ENCODE peak calls at places on chromosome 18, in nine cellular contexts. One of them, this sample, is unnamed.
A peak's percentile ranks its signal among the peaks of the same experiment; 100 is the strongest.

GRCh38 chr18:31105733-31106132 is 3.5 kb upstream of the DSC2 start:
- DNase-seq in IMR-90: no peak
- DNase-seq in Calu3: no peak
- DNase-seq in AG09309: no peak
- DNase-seq in chondrocyte: no peak
- DNase-seq in AG09319: no peak
- DNase-seq in epithelial cell of esophagus: no peak
- DNase-seq in GM06990: no peak
- DNase-seq in foreskin fibroblast: no peak
- DNase-seq in this sample: no peak

GRCh38 chr18:55360061-55360460 is 227.9 kb downstream of the TCF4 start:
- DNase-seq in IMR-90: no peak
- DNase-seq in Calu3: no peak
- DNase-seq in AG09309: no peak
- DNase-seq in chondrocyte: no peak
- DNase-seq in AG09319: no peak
- DNase-seq in epithelial cell of esophagus: no peak
- DNase-seq in GM06990: no peak
- DNase-seq in foreskin fibroblast: no peak
- DNase-seq in this sample: no peak

GRCh38 chr18:23487738-23488625 is 15.3 kb upstream of the RMC1 start:
- DNase-seq in IMR-90: peak; percentile 33
- DNase-seq in Calu3: peak; percentile 15
- DNase-seq in AG09309: no peak
- DNase-seq in chondrocyte: no peak
- DNase-seq in AG09319: no peak
- DNase-seq in epithelial cell of esophagus: peak; percentile 52
- DNase-seq in GM06990: peak; percentile 55
- DNase-seq in foreskin fibroblast: no peak
- DNase-seq in this sample: no peak

GRCh38 chr18:73407506-73407905 is 539.7 kb upstream of the NETO1 start:
- DNase-seq in IMR-90: peak; percentile 45
- DNase-seq in Calu3: no peak
- DNase-seq in AG09309: no peak
- DNase-seq in chondrocyte: no peak
- DNase-seq in AG09319: no peak
- DNase-seq in epithelial cell of esophagus: peak; percentile 24
- DNase-seq in GM06990: no peak
- DNase-seq in foreskin fibroblast: peak; percentile 30
- DNase-seq in this sample: no peak

GRCh38 chr18:45962866-45963265 is 4.3 kb downstream of the EPG5 start:
- DNase-seq in IMR-90: peak; percentile 81
- DNase-seq in Calu3: no peak
- DNase-seq in AG09309: no peak
- DNase-seq in chondrocyte: no peak
- DNase-seq in AG09319: no peak
- DNase-seq in epithelial cell of esophagus: no peak
- DNase-seq in GM06990: no peak
- DNase-seq in foreskin fibroblast: peak; percentile 61
- DNase-seq in this sample: no peak

GRCh38 chr18:48983793-48984437 is 33.1 kb upstream of the SMAD7 start:
- DNase-seq in IMR-90: peak; percentile 18
- DNase-seq in Calu3: peak; percentile 32
- DNase-seq in AG09309: no peak
- DNase-seq in chondrocyte: no peak
- DNase-seq in AG09319: no peak
- DNase-seq in epithelial cell of esophagus: peak; percentile 49
- DNase-seq in GM06990: no peak
- DNase-seq in foreskin fibroblast: no peak
- DNase-seq in this sample: no peak

GRCh38 chr18:45109271-45109670 is 428.6 kb downstream of the SETBP1 start:
- DNase-seq in IMR-90: no peak
- DNase-seq in Calu3: no peak
- DNase-seq in AG09309: no peak
- DNase-seq in chondrocyte: no peak
- DNase-seq in AG09319: no peak
- DNase-seq in epithelial cell of esophagus: no peak
- DNase-seq in GM06990: no peak
- DNase-seq in foreskin fibroblast: no peak
- DNase-seq in this sample: no peak

GRCh38 chr18:62987035-62987830 is 271.9 kb downstream of the PHLPP1 start:
- DNase-seq in IMR-90: no peak
- DNase-seq in Calu3: no peak
- DNase-seq in AG09309: no peak
- DNase-seq in chondrocyte: no peak
- DNase-seq in AG09319: no peak
- DNase-seq in epithelial cell of esophagus: no peak
- DNase-seq in GM06990: no peak
- DNase-seq in foreskin fibroblast: no peak
- DNase-seq in this sample: no peak

GRCh38 chr18:48614005-48614404 is 75.2 kb downstream of the CTIF start:
- DNase-seq in IMR-90: no peak
- DNase-seq in Calu3: no peak
- DNase-seq in AG09309: no peak
- DNase-seq in chondrocyte: no peak
- DNase-seq in AG09319: no peak
- DNase-seq in epithelial cell of esophagus: no peak
- DNase-seq in GM06990: no peak
- DNase-seq in foreskin fibroblast: no peak
- DNase-seq in this sample: no peak

GRCh38 chr18:75314606-75315005 is 104.0 kb downstream of the TSHZ1 start:
- DNase-seq in IMR-90: no peak
- DNase-seq in Calu3: no peak
- DNase-seq in AG09309: no peak
- DNase-seq in chondrocyte: no peak
- DNase-seq in AG09319: no peak
- DNase-seq in epithelial cell of esophagus: no peak
- DNase-seq in GM06990: no peak
- DNase-seq in foreskin fibroblast: no peak
- DNase-seq in this sample: no peak

GRCh38 chr18:68456985-68457384 is 257.9 kb downstream of the TMX3 start:
- DNase-seq in IMR-90: peak; percentile 50
- DNase-seq in Calu3: no peak
- DNase-seq in AG09309: no peak
- DNase-seq in chondrocyte: no peak
- DNase-seq in AG09319: no peak
- DNase-seq in epithelial cell of esophagus: peak; percentile 65
- DNase-seq in GM06990: no peak
- DNase-seq in foreskin fibroblast: no peak
- DNase-seq in this sample: no peak

GRCh38 chr18:60018801-60019462 is 119.1 kb downstream of the PMAIP1 start:
- DNase-seq in IMR-90: peak; percentile 45
- DNase-seq in Calu3: no peak
- DNase-seq in AG09309: no peak
- DNase-seq in chondrocyte: no peak
- DNase-seq in AG09319: no peak
- DNase-seq in epithelial cell of esophagus: peak; percentile 67
- DNase-seq in GM06990: no peak
- DNase-seq in foreskin fibroblast: peak; percentile 30
- DNase-seq in this sample: no peak

GRCh38 chr18:50632895-50633515 is 73.1 kb downstream of the MAPK4 start:
- DNase-seq in IMR-90: no peak
- DNase-seq in Calu3: no peak
- DNase-seq in AG09309: no peak
- DNase-seq in chondrocyte: no peak
- DNase-seq in AG09319: no peak
- DNase-seq in epithelial cell of esophagus: no peak
- DNase-seq in GM06990: no peak
- DNase-seq in foreskin fibroblast: no peak
- DNase-seq in this sample: no peak

GRCh38 chr18:22143347-22144340 is 25.7 kb upstream of the GATA6 start:
- DNase-seq in IMR-90: no peak
- DNase-seq in Calu3: no peak
- DNase-seq in AG09309: no peak
- DNase-seq in chondrocyte: no peak
- DNase-seq in AG09319: no peak
- DNase-seq in epithelial cell of esophagus: no peak
- DNase-seq in GM06990: no peak
- DNase-seq in foreskin fibroblast: no peak
- DNase-seq in this sample: no peak

DNA sequence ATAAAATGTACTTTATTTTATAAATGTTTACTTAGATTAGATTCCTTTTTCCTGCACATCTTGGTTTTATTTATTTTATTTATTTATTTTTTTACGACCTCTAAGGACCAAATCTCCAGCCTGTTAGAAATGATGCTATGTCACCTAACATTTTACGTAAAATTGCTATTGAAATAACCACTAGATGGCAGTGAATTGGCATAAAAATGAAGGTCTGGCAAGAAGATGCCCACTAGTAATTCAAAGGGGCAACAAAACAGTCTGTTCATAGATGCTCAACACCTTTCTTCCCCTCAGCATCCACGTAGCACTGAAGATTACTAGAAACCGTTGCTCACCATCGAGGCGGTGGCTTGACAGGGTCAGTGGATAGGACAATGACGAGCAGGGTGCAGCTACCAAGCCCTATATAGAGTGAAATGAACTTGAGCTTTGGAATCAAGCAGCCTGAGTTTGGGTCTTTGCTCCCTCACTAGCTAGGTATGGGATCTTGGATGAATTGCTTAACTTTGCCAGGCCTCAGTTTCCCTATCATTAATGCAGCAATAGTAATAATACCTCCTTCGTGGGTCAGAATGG is 128.7 kb upstream of the L3MBTL4 start:
- DNase-seq in IMR-90: peak; percentile 55
- DNase-seq in Calu3: no peak
- DNase-seq in AG09309: no peak
- DNase-seq in chondrocyte: no peak
- DNase-seq in AG09319: no peak
- DNase-seq in epithelial cell of esophagus: peak; percentile 21
- DNase-seq in GM06990: no peak
- DNase-seq in foreskin fibroblast: peak; percentile 10
- DNase-seq in this sample: peak; percentile 17
- TF ChIP-seq CTCF in IMR-90: peak; percentile 59
- TF ChIP-seq CTCF in Calu3: peak; percentile 64
- TF ChIP-seq CTCF in AG09309: peak; percentile 30
- TF ChIP-seq CTCF in chondrocyte: peak; percentile 93
- TF ChIP-seq CTCF in AG09319: peak; percentile 45
- TF ChIP-seq CTCF in epithelial cell of esophagus: peak; percentile 46
- TF ChIP-seq CTCF in GM06990: peak; percentile 40
- TF ChIP-seq CTCF in foreskin fibroblast: peak; percentile 44
- TF ChIP-seq CTCF in this sample: peak; percentile 51

GRCh38 chr18:12564378-12564777 is 93.5 kb downstream of the SPIRE1 start:
- DNase-seq in IMR-90: no peak
- DNase-seq in Calu3: no peak
- DNase-seq in AG09309: no peak
- DNase-seq in chondrocyte: no peak
- DNase-seq in AG09319: no peak
- DNase-seq in epithelial cell of esophagus: no peak
- DNase-seq in GM06990: no peak
- DNase-seq in foreskin fibroblast: no peak
- DNase-seq in this sample: no peak

GRCh38 chr18:12569791-12570190 is 88.1 kb downstream of the SPIRE1 start:
- DNase-seq in IMR-90: no peak
- DNase-seq in Calu3: no peak
- DNase-seq in AG09309: no peak
- DNase-seq in chondrocyte: no peak
- DNase-seq in AG09319: no peak
- DNase-seq in epithelial cell of esophagus: no peak
- DNase-seq in GM06990: no peak
- DNase-seq in foreskin fibroblast: no peak
- DNase-seq in this sample: no peak

GRCh38 chr18:12567849-12568248 is 90.1 kb downstream of the SPIRE1 start:
- DNase-seq in IMR-90: no peak
- DNase-seq in Calu3: no peak
- DNase-seq in AG09309: no peak
- DNase-seq in chondrocyte: no peak
- DNase-seq in AG09319: no peak
- DNase-seq in epithelial cell of esophagus: no peak
- DNase-seq in GM06990: no peak
- DNase-seq in foreskin fibroblast: no peak
- DNase-seq in this sample: no peak

GRCh38 chr18:12559319-12559718 is 98.6 kb downstream of the SPIRE1 start:
- DNase-seq in IMR-90: no peak
- DNase-seq in Calu3: no peak
- DNase-seq in AG09309: no peak
- DNase-seq in chondrocyte: no peak
- DNase-seq in AG09319: no peak
- DNase-seq in epithelial cell of esophagus: no peak
- DNase-seq in GM06990: no peak
- DNase-seq in foreskin fibroblast: no peak
- DNase-seq in this sample: no peak

GRCh38 chr18:12564861-12565260 is 93.0 kb downstream of the SPIRE1 start:
- DNase-seq in IMR-90: no peak
- DNase-seq in Calu3: no peak
- DNase-seq in AG09309: no peak
- DNase-seq in chondrocyte: no peak
- DNase-seq in AG09319: no peak
- DNase-seq in epithelial cell of esophagus: no peak
- DNase-seq in GM06990: no peak
- DNase-seq in foreskin fibroblast: no peak
- DNase-seq in this sample: no peak
- TF ChIP-seq CTCF in IMR-90: no peak
- TF ChIP-seq CTCF in Calu3: no peak
- TF ChIP-seq CTCF in AG09309: no peak
- TF ChIP-seq CTCF in chondrocyte: no peak
- TF ChIP-seq CTCF in AG09319: no peak
- TF ChIP-seq CTCF in epithelial cell of esophagus: no peak
- TF ChIP-seq CTCF in GM06990: no peak
- TF ChIP-seq CTCF in foreskin fibroblast: no peak
- TF ChIP-seq CTCF in this sample: no peak

DNA sequence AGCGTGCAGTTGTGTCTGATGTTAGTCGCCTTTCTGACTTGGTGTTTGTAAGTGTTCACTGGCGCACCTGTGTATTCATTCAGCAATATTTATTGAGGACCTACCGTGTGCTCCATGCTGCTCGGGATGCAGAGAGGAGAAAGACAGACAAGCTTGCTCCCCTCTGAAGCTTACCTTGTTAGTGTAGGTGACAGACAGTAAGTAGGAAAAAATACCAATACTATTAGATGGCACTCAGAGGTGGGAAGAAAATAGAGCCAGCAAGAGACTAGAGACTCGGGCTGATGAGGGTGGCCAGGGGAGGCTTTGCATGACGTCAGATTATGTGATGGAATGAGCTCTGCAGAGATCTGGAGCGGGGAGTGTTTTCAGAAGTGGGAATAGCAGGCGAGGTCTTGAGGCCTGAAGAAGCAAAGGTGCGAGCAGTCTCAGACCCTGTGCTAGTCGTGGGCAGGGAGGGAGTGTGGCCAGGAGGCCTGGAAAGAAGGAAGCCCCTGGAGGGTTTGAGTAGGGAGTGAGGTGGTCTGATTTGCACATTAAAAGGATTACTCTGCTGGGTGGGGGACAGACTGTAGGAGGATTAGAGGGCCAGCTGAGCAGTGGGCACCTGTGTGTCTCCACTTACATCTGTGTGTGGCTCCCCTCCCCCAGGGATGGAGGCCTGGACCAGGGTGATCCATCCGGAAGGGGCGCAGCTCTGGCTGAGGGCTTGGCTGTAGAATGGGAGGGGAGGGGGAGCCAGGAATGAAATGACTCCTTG is 11.8 kb downstream of the MTCL1 start:
- DNase-seq in IMR-90: no peak
- DNase-seq in Calu3: peak; percentile 19
- DNase-seq in AG09309: no peak
- DNase-seq in chondrocyte: no peak
- DNase-seq in AG09319: no peak
- DNase-seq in epithelial cell of esophagus: no peak
- DNase-seq in GM06990: no peak
- DNase-seq in foreskin fibroblast: no peak
- DNase-seq in this sample: no peak
- TF ChIP-seq CTCF in IMR-90: no peak
- TF ChIP-seq CTCF in Calu3: no peak
- TF ChIP-seq CTCF in AG09309: no peak
- TF ChIP-seq CTCF in chondrocyte: no peak
- TF ChIP-seq CTCF in AG09319: no peak
- TF ChIP-seq CTCF in epithelial cell of esophagus: no peak
- TF ChIP-seq CTCF in GM06990: no peak
- TF ChIP-seq CTCF in foreskin fibroblast: no peak
- TF ChIP-seq CTCF in this sample: no peak

GRCh38 chr18:36212301-36212977 is 25.1 kb downstream of the MOCOS start:
- DNase-seq in IMR-90: peak; percentile 12
- DNase-seq in Calu3: no peak
- DNase-seq in AG09309: no peak
- DNase-seq in chondrocyte: no peak
- DNase-seq in AG09319: no peak
- DNase-seq in epithelial cell of esophagus: no peak
- DNase-seq in GM06990: no peak
- DNase-seq in foreskin fibroblast: no peak
- DNase-seq in this sample: no peak
- TF ChIP-seq CTCF in IMR-90: peak; percentile 25
- TF ChIP-seq CTCF in Calu3: no peak
- TF ChIP-seq CTCF in AG09309: no peak
- TF ChIP-seq CTCF in chondrocyte: peak; percentile 43
- TF ChIP-seq CTCF in AG09319: peak; percentile 36
- TF ChIP-seq CTCF in epithelial cell of esophagus: no peak
- TF ChIP-seq CTCF in GM06990: no peak
- TF ChIP-seq CTCF in foreskin fibroblast: peak; percentile 26
- TF ChIP-seq CTCF in this sample: no peak